ENCODE peak calls at places on chromosomes 4 and X, in five cellular contexts. C, S, W, G and O are unnamed samples.

GRCh38 chr4:88963817-88964216 is 93.2 kb downstream of the FAM13A start:
- DNase-seq in W (no peak), S (no peak), C (no peak), G (no peak), O (no peak)

GRCh38 chrX:129600981-129601424 is 53.8 kb downstream of the APLN start:
- DNase-seq in C (no peak), G (peak), S (peak), W (no peak), O (no peak)

GRCh38 chr4:145177511-145177905 is 2.9 kb downstream of the OTUD4 start:
- DNase-seq in S (peak), C (no peak), W (no peak), G (no peak), O (no peak)

GRCh38 chr4:185792384-185793146 is 19.4 kb downstream of the SORBS2 start:
- DNase-seq in S (no peak), W (no peak), G (peak), C (no peak), O (no peak)

GRCh38 chrX:123846598-123847038 is 13.2 kb upstream of the XIAP start:
- DNase-seq in S (no peak), G (no peak), W (no peak), C (no peak), O (no peak)

GRCh38 chr4:6417516-6417915 is 54.9 kb downstream of the PPP2R2C start:
- DNase-seq in G (no peak), W (no peak), C (peak), S (no peak), O (peak)

GRCh38 chrX:3326721-3327120 is 19.7 kb downstream of the MXRA5 start:
- DNase-seq in C (no peak), W (no peak), G (peak), S (no peak), O (no peak)

GRCh38 chr4:92968556-92968955 is 664.8 kb downstream of the GRID2 start:
- DNase-seq in G (no peak), S (no peak), C (no peak), W (no peak), O (no peak)

GRCh38 chrX:22121161-22121560 is 89.0 kb downstream of the PHEX start:
- DNase-seq in W (no peak), S (no peak), C (no peak), G (no peak), O (no peak)

GRCh38 chr4:183241771-183242170 is 78.3 kb downstream of the CLDN22 start:
- DNase-seq in W (no peak), S (no peak), G (no peak), C (no peak), O (no peak)

GRCh38 chr4:52317981-52318380 is 266.9 kb downstream of the SPATA18 start:
- DNase-seq in C (no peak), S (no peak), W (no peak), G (no peak), O (no peak)

GRCh38 chr4:5822617-5823016 is 70.3 kb downstream of the CRMP1 start:
- DNase-seq in S (no peak), W (no peak), G (no peak), C (no peak), O (no peak)

GRCh38 chr4:14334166-14334565 is 668.1 kb upstream of the CPEB2 start:
- DNase-seq in C (no peak), W (no peak), S (no peak), G (no peak), O (no peak)

GRCh38 chrX:39645059-39645895 is 452.5 kb downstream of the BCOR start:
- DNase-seq in C (peak), G (peak), S (no peak), W (peak), O (no peak)

GRCh38 chr4:4397441-4397819 is 10.5 kb downstream of the NSG1 start:
- DNase-seq in W (no peak), G (no peak), S (no peak), C (no peak), O (no peak)

GRCh38 chrX:9992724-9993123 is 25.6 kb downstream of the CLDN34 start:
- DNase-seq in G (no peak), S (no peak), C (no peak), W (no peak), O (no peak)